ENCODE peak calls at places on chromosomes 13 and 19, in four cellular contexts. Z is tibial artery, P is AG10803, N is body of pancreas. W is an unnamed sample.

GRCh38 chr19:52296400-52296772 is 583 bp upstream of the ZNF480 start:
- DNase-seq in Z (no peak), P (no peak), N (no peak), W (no peak)

GRCh38 chr13:98909016-98909415 is 68.8 kb downstream of the DOCK9 start:
- DNase-seq in Z (no peak), P (no peak), N (no peak), W (no peak)

GRCh38 chr19:49442354-49442753 is 1.0 kb upstream of the SLC17A7 start:
- DNase-seq in Z (peak; percentile 79), P (no peak), N (peak; percentile 34), W (no peak)

GRCh38 chr19:29785955-29786589 is 25.7 kb upstream of the CCNE1 start:
- DNase-seq in Z (no peak), P (no peak), N (no peak), W (no peak)

GRCh38 chr13:20146381-20146780 is 14.5 kb downstream of the GJA3 start:
- DNase-seq in Z (no peak), P (no peak), N (no peak), W (no peak)

GRCh38 chr19:3618144-3618810 is 8.3 kb downstream of the CACTIN start:
- DNase-seq in Z (peak; percentile 87), P (peak; percentile 57), N (peak; percentile 62), W (peak; percentile 64)

GRCh38 chr13:51958217-51958547 is 53.1 kb downstream of the ATP7B start:
- DNase-seq in Z (no peak), P (no peak), N (no peak), W (no peak)

GRCh38 chr19:5913739-5914357 is at the start of gene CAPS:
- DNase-seq in Z (peak; percentile 78), P (peak; percentile 80), N (peak; percentile 84), W (no peak)

GRCh38 chr19:5023128-5023571 is 54.2 kb downstream of the KDM4B start:
- DNase-seq in Z (no peak), P (no peak), N (no peak), W (no peak)

GRCh38 chr13:35527451-35527850 is 51.0 kb upstream of the MAB21L1 start:
- DNase-seq in Z (no peak), P (no peak), N (no peak), W (no peak)

GRCh38 chr19:46821512-46822359 is 28.9 kb downstream of the AP2S1 start:
- DNase-seq in Z (no peak), P (no peak), N (no peak), W (no peak)

GRCh38 chr19:3184847-3185481 is 766 bp upstream of the NCLN start:
- DNase-seq in Z (no peak), P (no peak), N (peak; percentile 83), W (peak; percentile 46)

GRCh38 chr13:38967446-38967845 is 23.2 kb downstream of the STOML3 start:
- DNase-seq in Z (no peak), P (no peak), N (no peak), W (no peak)

GRCh38 chr13:32381539-32381938 is 46.4 kb downstream of the N4BP2L1 start:
- DNase-seq in Z (no peak), P (peak; percentile 33), N (peak; percentile 34), W (no peak)

GRCh38 chr13:27354379-27354778 is 70.0 kb upstream of the GTF3A start:
- DNase-seq in Z (no peak), P (peak; percentile 69), N (no peak), W (no peak)

GRCh38 chr13:113991191-113991669 is 17.4 kb upstream of the C13orf46 start:
- DNase-seq in Z (peak; percentile 40), P (no peak), N (peak; percentile 4), W (no peak)

GRCh38 chr19:54448037-54448773 is 794 bp upstream of the LENG8 start:
- DNase-seq in Z (no peak), P (peak; percentile 60), N (peak; percentile 74), W (no peak)

GRCh38 chr19:9768175-9769112 is at the start of gene ZNF846:
- DNase-seq in Z (peak; percentile 95), P (peak; percentile 95), N (peak; percentile 95), W (peak; percentile 72)

GRCh38 chr19:34432797-34433196 is 4.6 kb downstream of the UBA2 start:
- DNase-seq in Z (peak; percentile 93), P (peak; percentile 20), N (no peak), W (no peak)

GRCh38 chr13:109243311-109243951 is 543.0 kb downstream of the IRS2 start:
- DNase-seq in Z (no peak), P (peak; percentile 98), N (no peak), W (no peak)

GRCh38 chr19:36497001-36497400 is 7.6 kb upstream of the ZNF566 start:
- DNase-seq in Z (no peak), P (no peak), N (no peak), W (no peak)

GRCh38 chr19:40445945-40446784 is 2.0 kb upstream of the SERTAD3 start:
- DNase-seq in Z (no peak), P (peak; percentile 23), N (no peak), W (no peak)

GRCh38 chr19:10836478-10837325 is 690 bp upstream of the TMED1 start:
- DNase-seq in Z (peak; percentile 92), P (peak; percentile 81), N (peak; percentile 85), W (peak; percentile 46)

DNA sequence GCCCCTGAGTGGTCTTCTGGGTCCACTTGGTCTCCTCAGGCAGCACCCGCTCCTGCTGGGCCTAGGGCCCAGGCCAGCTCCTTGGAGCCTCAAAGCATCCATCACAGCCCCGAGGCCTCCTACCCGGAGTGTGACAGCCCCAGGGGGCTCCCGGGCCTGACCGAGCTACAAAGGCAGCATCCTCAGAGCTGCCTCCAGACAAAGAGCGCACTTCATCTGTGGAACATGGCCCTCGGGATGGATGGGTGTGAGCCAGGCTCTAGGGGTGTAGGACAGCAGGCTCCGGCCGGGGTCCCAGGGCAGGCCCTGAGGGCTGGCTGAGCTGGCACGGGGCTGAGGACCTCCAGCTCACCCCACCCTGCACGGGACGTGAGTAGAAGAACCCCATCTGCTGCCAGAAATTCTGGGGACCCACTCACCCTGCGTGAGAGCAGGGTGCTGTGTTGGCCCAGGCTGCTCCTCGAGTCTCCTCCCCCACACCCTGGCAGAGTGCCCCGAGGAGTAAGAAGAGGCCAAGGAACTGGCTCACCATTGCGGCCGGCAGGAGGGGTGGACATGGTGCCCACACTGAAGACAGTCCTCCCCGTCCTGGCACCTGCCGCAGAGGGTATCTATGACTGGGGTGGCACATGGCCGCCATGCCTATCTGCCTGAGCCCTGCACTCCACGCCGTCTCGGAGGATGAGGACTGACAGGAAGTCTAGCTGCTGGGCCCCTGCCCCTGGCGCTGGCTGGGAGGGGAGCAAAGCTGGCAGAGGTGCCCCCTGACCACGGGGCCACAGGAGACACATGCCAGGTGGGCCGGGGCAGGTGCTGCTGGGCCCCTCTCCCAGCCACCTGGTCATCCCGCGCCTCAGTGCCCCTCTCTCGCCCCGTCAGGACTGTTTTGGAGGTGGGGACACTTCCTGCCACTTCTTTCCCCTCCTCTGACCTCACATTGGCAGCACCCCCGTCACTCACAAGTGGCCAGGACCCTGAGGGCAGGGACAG is 22.3 kb downstream of the CEBPG start:
- DNase-seq in Z (peak; percentile 72), P (peak; percentile 71), N (peak; percentile 58), W (no peak)
- TF ChIP-seq CTCF in Z (no peak), P (no peak), N (no peak), W (no peak)

DNA sequence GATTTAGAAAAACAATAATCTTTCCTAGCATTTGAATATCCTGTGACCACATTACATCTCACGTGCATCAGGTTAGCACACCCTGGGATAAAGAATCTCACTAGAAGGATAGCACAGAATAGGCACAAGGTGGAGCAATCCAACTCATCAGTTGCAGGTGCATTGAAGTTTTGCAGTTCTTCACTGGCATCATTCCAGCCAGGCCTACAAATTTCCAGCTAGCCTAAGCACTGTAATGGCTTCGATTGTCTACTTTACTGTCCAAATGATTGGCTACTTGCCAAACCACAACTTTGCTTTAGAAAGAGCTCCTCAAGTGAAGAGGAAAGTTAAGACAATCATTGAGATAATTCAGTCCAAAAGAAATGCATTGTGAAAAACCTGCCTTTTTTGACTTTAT is 89.5 kb downstream of the SPRY2 start:
- DNase-seq in Z (no peak), P (peak; percentile 23), N (no peak), W (no peak)
- TF ChIP-seq CTCF in Z (no peak), P (no peak), N (no peak), W (no peak)

GRCh38 chr13:94123543-94123942 is 355.9 kb downstream of the DCT start:
- DNase-seq in Z (no peak), P (no peak), N (no peak), W (no peak)

GRCh38 chr13:94120878-94121277 is 358.6 kb downstream of the DCT start:
- DNase-seq in Z (no peak), P (no peak), N (no peak), W (no peak)

GRCh38 chr13:94121686-94122085 is 357.8 kb downstream of the DCT start:
- DNase-seq in Z (no peak), P (peak; percentile 29), N (no peak), W (no peak)

GRCh38 chr13:94122300-94122699 is 357.2 kb downstream of the DCT start:
- DNase-seq in Z (no peak), P (no peak), N (no peak), W (no peak)

GRCh38 chr13:94119360-94119936 is 360.0 kb downstream of the DCT start:
- DNase-seq in Z (no peak), P (no peak), N (peak; percentile 57), W (no peak)
- TF ChIP-seq CTCF in Z (no peak), P (no peak), N (no peak), W (no peak)

DNA sequence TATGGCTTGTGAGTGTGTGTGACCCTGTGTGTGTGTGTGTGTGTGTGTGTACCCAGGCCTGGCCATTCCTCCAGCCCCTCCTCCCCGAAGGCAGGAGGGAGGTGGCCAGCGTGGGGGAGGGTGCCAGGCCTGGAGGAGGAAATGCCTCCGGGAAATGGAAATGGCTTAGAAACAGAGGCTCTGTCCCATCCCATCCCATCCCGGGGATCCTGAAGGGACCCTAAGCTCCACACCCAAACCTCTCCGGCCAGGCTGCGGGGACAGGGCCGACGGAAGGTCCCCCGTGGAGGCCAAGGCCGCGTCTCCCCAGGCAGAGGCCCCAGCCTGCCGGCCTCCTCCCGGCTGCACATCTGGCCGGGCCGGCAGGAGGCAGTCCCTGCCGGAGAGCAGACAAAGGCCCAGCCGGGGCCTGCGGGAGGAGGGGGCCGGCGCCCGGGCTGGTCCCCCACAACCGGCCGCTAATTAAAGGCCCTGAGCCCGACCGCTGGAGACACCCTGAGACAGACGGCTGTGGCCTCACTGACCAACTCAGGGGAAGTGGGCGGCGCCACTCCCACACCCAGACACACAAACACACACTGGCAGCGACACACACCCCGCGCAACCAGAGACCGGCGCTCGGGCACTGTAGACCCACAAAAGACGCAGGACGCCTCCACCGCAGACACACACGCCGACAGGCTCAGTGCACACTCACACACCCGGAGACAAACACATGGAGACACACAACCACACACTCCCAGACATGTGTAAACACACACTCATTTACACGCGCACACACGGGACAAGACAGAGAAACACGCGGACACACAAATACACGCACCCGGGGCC is 1.1 kb downstream of the ADAMTS10 start:
- DNase-seq in Z (peak; percentile 90), P (peak; percentile 75), N (peak; percentile 37), W (peak; percentile 44)
- TF ChIP-seq CTCF in Z (peak; percentile 24), P (peak; percentile 24), N (no peak), W (no peak)

DNA sequence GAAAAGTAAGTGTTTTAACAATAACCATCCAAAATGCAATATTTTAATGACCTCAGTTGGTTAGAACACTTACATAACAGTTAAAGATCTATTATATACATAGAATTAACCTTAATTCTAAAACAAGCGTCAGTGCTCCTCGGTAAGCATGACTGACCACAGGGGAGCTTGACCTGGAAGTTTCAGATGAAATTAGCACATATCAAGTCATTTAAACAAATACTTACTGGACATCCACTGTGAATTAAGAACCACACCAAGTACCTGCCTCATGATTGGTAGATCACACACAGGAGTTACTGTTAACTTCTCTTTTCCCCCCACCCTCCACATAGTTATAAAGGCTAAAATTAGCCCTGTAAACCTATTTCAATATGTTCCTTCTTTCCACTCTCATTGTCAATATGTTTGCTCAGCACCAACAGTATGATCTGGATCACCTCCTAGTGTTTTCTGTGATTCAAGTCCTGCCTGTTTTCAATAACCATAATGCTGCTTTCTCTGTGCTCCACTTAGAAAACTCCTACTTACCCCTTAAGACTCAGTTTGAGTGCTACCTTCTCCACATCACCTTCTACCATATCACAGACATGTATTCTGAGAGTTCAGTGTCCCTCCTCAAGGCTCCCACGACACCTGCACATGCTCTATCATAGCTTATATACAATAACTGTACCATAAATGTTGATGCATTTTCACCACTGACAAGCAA is 209.0 kb downstream of the VWA8 start:
- DNase-seq in Z (no peak), P (no peak), N (no peak), W (no peak)
- TF ChIP-seq CTCF in Z (no peak), P (no peak), N (no peak), W (no peak)

W was measured in omental fat pad.